ENCODE peak calls at places on chromosomes 11 and 22, in four cellular contexts. One of them, this sample, is unnamed.

GRCh38 chr22:32793604-32794003 is 7.9 kb upstream of the TIMP3 start:
- DNase-seq in GM12865: no peak
- DNase-seq in GM13976: no peak
- DNase-seq in HCT116: no peak
- DNase-seq in this sample: no peak

GRCh38 chr11:65488273-65489058 is 10.4 kb upstream of the MALAT1 start:
- DNase-seq in GM12865: no peak
- DNase-seq in GM13976: peak
- DNase-seq in HCT116: no peak
- DNase-seq in this sample: peak

GRCh38 chr22:22578702-22579424 is 19.8 kb upstream of the PRAME start:
- DNase-seq in GM12865: no peak
- DNase-seq in GM13976: no peak
- DNase-seq in HCT116: no peak
- DNase-seq in this sample: no peak

GRCh38 chr11:94844031-94844430 is 75.9 kb downstream of the AMOTL1 start:
- DNase-seq in GM12865: no peak
- DNase-seq in GM13976: no peak
- DNase-seq in HCT116: no peak
- DNase-seq in this sample: no peak

GRCh38 chr11:111838054-111838453 is 33.3 kb downstream of the ALG9 start:
- DNase-seq in GM12865: no peak
- DNase-seq in GM13976: no peak
- DNase-seq in HCT116: no peak
- DNase-seq in this sample: no peak

GRCh38 chr22:28541137-28541536 is 138.5 kb downstream of the TTC28 start:
- DNase-seq in GM12865: no peak
- DNase-seq in GM13976: no peak
- DNase-seq in HCT116: no peak
- DNase-seq in this sample: no peak

GRCh38 chr11:107570015-107570414 is 4.5 kb upstream of the ALKBH8 start:
- DNase-seq in GM12865: no peak
- DNase-seq in GM13976: no peak
- DNase-seq in HCT116: no peak
- DNase-seq in this sample: no peak

GRCh38 chr11:69425444-69425843 is 56.0 kb upstream of the LINC01488 start:
- DNase-seq in GM12865: no peak
- DNase-seq in GM13976: no peak
- DNase-seq in HCT116: no peak
- DNase-seq in this sample: no peak

GRCh38 chr11:111554532-111554931 is 14.0 kb downstream of the LAYN start:
- DNase-seq in GM12865: no peak
- DNase-seq in GM13976: no peak
- DNase-seq in HCT116: no peak
- DNase-seq in this sample: no peak

GRCh38 chr22:45946805-45947600 is 30.0 kb downstream of the WNT7B start:
- DNase-seq in GM12865: no peak
- DNase-seq in GM13976: no peak
- DNase-seq in HCT116: no peak
- DNase-seq in this sample: no peak

GRCh38 chr11:13229136-13229535 is 48.5 kb upstream of the BMAL1 start:
- DNase-seq in GM12865: no peak
- DNase-seq in GM13976: no peak
- DNase-seq in HCT116: no peak
- DNase-seq in this sample: no peak

GRCh38 chr22:23749747-23750373 is 1.1 kb downstream of the ZNF70 start:
- DNase-seq in GM12865: no peak
- DNase-seq in GM13976: peak
- DNase-seq in HCT116: no peak
- DNase-seq in this sample: no peak

GRCh38 chr11:131637469-131638175 is 267.2 kb downstream of the NTM start:
- DNase-seq in GM12865: no peak
- DNase-seq in GM13976: no peak
- DNase-seq in HCT116: no peak
- DNase-seq in this sample: no peak

GRCh38 chr22:30191049-30191701 is 55.4 kb downstream of the LIF start:
- DNase-seq in GM12865: no peak
- DNase-seq in GM13976: no peak
- DNase-seq in HCT116: no peak
- DNase-seq in this sample: no peak

GRCh38 chr11:26137651-26138050 is 194.3 kb upstream of the ANO3 start:
- DNase-seq in GM12865: no peak
- DNase-seq in GM13976: no peak
- DNase-seq in HCT116: no peak
- DNase-seq in this sample: no peak

GRCh38 chr11:26134053-26134452 is 197.9 kb upstream of the ANO3 start:
- DNase-seq in GM12865: no peak
- DNase-seq in GM13976: no peak
- DNase-seq in HCT116: no peak
- DNase-seq in this sample: no peak

DNA sequence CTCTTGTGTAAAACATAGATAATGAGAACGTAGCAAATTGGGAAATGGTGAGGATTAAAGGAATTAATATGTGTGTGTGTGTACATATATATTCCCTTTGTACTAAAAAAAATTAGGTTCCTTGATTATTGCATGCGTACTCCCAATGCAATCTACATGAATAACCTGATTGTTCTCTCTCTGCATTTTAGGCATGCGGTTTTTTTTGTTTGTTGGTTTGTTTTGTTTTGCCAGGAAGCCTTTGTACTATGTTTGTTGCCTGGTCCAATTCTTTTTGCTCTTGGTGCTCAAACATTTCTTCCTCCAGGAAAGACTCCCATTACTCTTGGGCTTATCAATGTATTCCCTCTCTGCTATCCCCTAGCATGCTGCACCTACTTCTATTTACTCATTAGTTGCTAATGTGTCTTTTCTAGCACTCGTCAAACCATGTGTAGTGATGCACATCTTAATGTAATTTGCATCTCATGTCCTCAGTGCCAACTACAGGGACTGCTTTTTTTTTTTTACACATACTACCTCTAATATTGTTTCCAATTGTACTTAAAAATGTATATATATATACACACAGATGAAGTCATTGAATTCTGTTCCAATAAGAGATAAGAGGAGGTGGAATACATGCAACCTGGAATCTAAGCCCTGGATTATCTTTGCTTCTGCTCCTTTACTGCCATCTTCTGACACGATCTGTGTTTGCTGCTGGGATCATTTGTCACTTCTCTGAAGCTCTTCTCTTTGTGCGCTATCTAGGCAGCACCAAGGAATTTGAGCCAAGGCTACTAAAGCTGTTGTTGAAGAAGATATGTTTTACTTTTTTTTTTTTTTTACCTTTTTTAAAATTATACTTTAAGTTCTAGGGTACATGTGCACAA is 197.2 kb upstream of the ANO3 start:
- DNase-seq in GM12865: peak
- DNase-seq in GM13976: no peak
- DNase-seq in HCT116: no peak
- DNase-seq in this sample: no peak
- TF ChIP-seq CTCF in GM12865: peak
- TF ChIP-seq CTCF in GM13976: peak
- TF ChIP-seq CTCF in HCT116: no peak
- TF ChIP-seq CTCF in this sample: no peak

GRCh38 chr11:58941838-58942237 is 2.5 kb downstream of the GLYATL1 start:
- DNase-seq in GM12865: no peak
- DNase-seq in GM13976: no peak
- DNase-seq in HCT116: no peak
- DNase-seq in this sample: no peak
- TF ChIP-seq CTCF in GM12865: no peak
- TF ChIP-seq CTCF in GM13976: no peak
- TF ChIP-seq CTCF in HCT116: no peak
- TF ChIP-seq CTCF in this sample: no peak

GRCh38 chr22:43203471-43203981 is 16.6 kb upstream of the TTLL12 start:
- DNase-seq in GM12865: no peak
- DNase-seq in GM13976: no peak
- DNase-seq in HCT116: no peak
- DNase-seq in this sample: no peak
- TF ChIP-seq CTCF in GM12865: no peak
- TF ChIP-seq CTCF in GM13976: no peak
- TF ChIP-seq CTCF in HCT116: no peak
- TF ChIP-seq CTCF in this sample: no peak

GRCh38 chr11:119726585-119727522 is 2.1 kb downstream of the NECTIN1 start:
- DNase-seq in GM12865: no peak
- DNase-seq in GM13976: no peak
- DNase-seq in HCT116: no peak
- DNase-seq in this sample: no peak

GRCh38 chr11:119728651-119729580 is at the start of gene NECTIN1:
- DNase-seq in GM12865: peak
- DNase-seq in GM13976: peak
- DNase-seq in HCT116: peak
- DNase-seq in this sample: peak

GRCh38 chr11:119726150-119726553 is 2.8 kb downstream of the NECTIN1 start:
- DNase-seq in GM12865: no peak
- DNase-seq in GM13976: no peak
- DNase-seq in HCT116: no peak
- DNase-seq in this sample: no peak

GRCh38 chr11:119728226-119728626 is 774 bp downstream of the NECTIN1 start:
- DNase-seq in GM12865: no peak
- DNase-seq in GM13976: peak
- DNase-seq in HCT116: no peak
- DNase-seq in this sample: peak

GRCh38 chr11:119727523-119728081 is 1.4 kb downstream of the NECTIN1 start:
- DNase-seq in GM12865: peak
- DNase-seq in GM13976: peak
- DNase-seq in HCT116: no peak
- DNase-seq in this sample: peak
- TF ChIP-seq CTCF in GM12865: peak
- TF ChIP-seq CTCF in GM13976: peak
- TF ChIP-seq CTCF in HCT116: no peak
- TF ChIP-seq CTCF in this sample: no peak

DNA sequence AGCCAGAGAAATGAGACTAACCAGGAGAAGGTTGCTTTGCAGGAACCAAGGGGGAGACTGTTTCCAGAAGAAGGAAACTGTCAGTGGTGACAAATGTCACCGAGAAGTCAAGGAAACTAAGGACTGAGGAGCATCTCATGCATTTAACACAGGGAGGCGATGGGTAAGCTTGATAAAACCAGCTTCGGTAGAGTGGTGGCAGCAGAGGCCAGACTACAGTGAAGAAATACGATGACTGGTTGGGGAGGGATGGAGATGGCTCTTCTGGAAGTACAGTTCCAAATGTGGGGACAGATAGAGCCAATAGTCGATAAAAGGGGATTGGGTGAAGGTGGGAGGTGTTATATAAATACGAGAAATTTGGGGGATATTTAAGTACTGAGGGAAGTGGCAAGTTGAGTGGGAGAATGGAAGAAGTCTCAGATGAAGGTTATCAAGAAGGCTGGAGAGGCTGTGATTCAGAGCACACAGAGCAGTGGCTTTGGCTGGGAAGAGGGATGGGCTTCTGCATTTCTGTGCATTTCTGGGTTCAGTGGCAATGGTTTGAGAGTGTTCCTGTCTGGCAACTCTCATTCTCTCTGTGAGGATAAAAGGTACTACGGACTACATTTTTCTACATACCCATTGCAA is 29.2 kb downstream of the SC5D start:
- DNase-seq in GM12865: peak
- DNase-seq in GM13976: peak
- DNase-seq in HCT116: peak
- DNase-seq in this sample: peak
- TF ChIP-seq CTCF in GM12865: peak
- TF ChIP-seq CTCF in GM13976: peak
- TF ChIP-seq CTCF in HCT116: peak
- TF ChIP-seq CTCF in this sample: no peak

GRCh38 chr11:45725776-45726606 is 60.6 kb upstream of the CHST1 start:
- DNase-seq in GM12865: no peak
- DNase-seq in GM13976: no peak
- DNase-seq in HCT116: no peak
- DNase-seq in this sample: no peak

GRCh38 chr11:45725121-45725520 is 59.7 kb upstream of the CHST1 start:
- DNase-seq in GM12865: no peak
- DNase-seq in GM13976: no peak
- DNase-seq in HCT116: no peak
- DNase-seq in this sample: no peak

GRCh38 chr11:45724145-45724544 is 58.7 kb upstream of the CHST1 start:
- DNase-seq in GM12865: no peak
- DNase-seq in GM13976: no peak
- DNase-seq in HCT116: no peak
- DNase-seq in this sample: no peak

GRCh38 chr11:45723421-45723820 is 58.0 kb upstream of the CHST1 start:
- DNase-seq in GM12865: no peak
- DNase-seq in GM13976: no peak
- DNase-seq in HCT116: no peak
- DNase-seq in this sample: no peak

GRCh38 chr11:45722144-45722543 is 56.7 kb upstream of the CHST1 start:
- DNase-seq in GM12865: peak
- DNase-seq in GM13976: no peak
- DNase-seq in HCT116: no peak
- DNase-seq in this sample: no peak
- TF ChIP-seq CTCF in GM12865: no peak
- TF ChIP-seq CTCF in GM13976: no peak
- TF ChIP-seq CTCF in HCT116: no peak
- TF ChIP-seq CTCF in this sample: no peak

GRCh38 chr11:61718046-61718531 is 34.3 kb upstream of the MYRF start:
- DNase-seq in GM12865: no peak
- DNase-seq in GM13976: no peak
- DNase-seq in HCT116: no peak
- DNase-seq in this sample: no peak

GRCh38 chr11:61715877-61716276 is 35.7 kb downstream of the DAGLA start:
- DNase-seq in GM12865: no peak
- DNase-seq in GM13976: no peak
- DNase-seq in HCT116: no peak
- DNase-seq in this sample: no peak

GRCh38 chr11:61717286-61718033 is 35.0 kb upstream of the MYRF start:
- DNase-seq in GM12865: no peak
- DNase-seq in GM13976: no peak
- DNase-seq in HCT116: no peak
- DNase-seq in this sample: no peak

GRCh38 chr11:61714916-61715315 is 34.7 kb downstream of the DAGLA start:
- DNase-seq in GM12865: no peak
- DNase-seq in GM13976: no peak
- DNase-seq in HCT116: no peak
- DNase-seq in this sample: no peak

GRCh38 chr11:61716478-61717285 is 35.8 kb upstream of the MYRF start:
- DNase-seq in GM12865: no peak
- DNase-seq in GM13976: no peak
- DNase-seq in HCT116: no peak
- DNase-seq in this sample: no peak
- TF ChIP-seq CTCF in GM12865: no peak
- TF ChIP-seq CTCF in GM13976: no peak
- TF ChIP-seq CTCF in HCT116: no peak
- TF ChIP-seq CTCF in this sample: no peak

DNA sequence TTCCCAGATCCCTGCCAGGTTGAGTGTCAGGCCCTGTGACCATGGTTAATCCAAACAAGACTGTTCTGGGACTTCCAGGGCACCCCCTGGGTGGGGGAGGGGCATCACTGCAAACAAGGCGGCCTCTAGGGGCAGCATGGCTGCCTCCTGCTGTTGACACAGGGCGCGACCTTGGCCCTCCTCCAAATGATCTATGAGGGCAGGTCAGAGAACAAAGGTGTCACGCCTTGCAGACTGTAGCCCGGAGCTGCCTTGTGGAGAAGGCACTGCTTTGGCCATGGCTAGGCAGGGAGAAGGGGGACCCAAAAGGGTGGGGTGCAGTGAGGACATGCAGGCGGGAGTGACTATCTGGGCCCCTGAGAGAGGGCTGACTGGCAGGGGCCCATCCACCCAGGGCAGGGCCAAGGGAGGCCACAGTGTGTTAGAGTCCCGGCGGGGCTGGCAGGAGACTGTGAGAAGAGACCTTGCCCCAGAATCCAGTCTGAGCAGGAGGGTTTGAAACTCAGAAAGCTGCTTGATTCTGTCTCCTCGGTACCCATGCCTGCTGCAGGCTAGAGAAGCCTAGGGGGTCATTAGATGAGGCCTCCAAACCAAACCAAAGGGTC is 35.6 kb downstream of the KCNC1 start:
- DNase-seq in GM12865: peak
- DNase-seq in GM13976: no peak
- DNase-seq in HCT116: no peak
- DNase-seq in this sample: peak
- TF ChIP-seq CTCF in GM12865: peak
- TF ChIP-seq CTCF in GM13976: no peak
- TF ChIP-seq CTCF in HCT116: no peak
- TF ChIP-seq CTCF in this sample: peak

This sample was measured in activated CD8-positive, alpha-beta T cell treated with anti-CD3 and anti-CD28 coated beads for 36 hours.